ENCODE peak calls at places on chromosomes 3 and 15, in ten cellular contexts. F is NCI-H748 treated with DMSO at 0.1 percent for 48 hours; C is BJ; H is HS-5; G is kidney tubule cell; Z is RWPE1; E is activated CD4-positive, alpha-beta T cell treated with anti-CD3 and anti-CD28 coated beads for 48 hours; N is AG09309; L is mesendoderm; D is activated naive CD8-positive, alpha-beta T cell treated with anti-CD3 and anti-CD28 coated beads, Interleukin-2, amount 50 U/mL, for 16 hours. B is an unnamed sample.

GRCh38 chr3:118972974-118973373 is 61.7 kb downstream of the IGSF11 start:
- DNase-seq in D (no peak), C (no peak), G (no peak), H (no peak), Z (no peak), E (no peak), L (no peak), N (no peak), F (no peak), B (no peak)

GRCh38 chr3:95338446-95338845 is 1275.6 kb downstream of the NSUN3 start:
- DNase-seq in H (no peak), C (no peak), G (no peak), L (no peak), Z (no peak), F (no peak), E (no peak), D (no peak), N (no peak), B (no peak)

GRCh38 chr3:114863848-114864247 is 283.2 kb downstream of the ZBTB20 start:
- DNase-seq in D (no peak), L (no peak), F (no peak), G (no peak), H (no peak), C (no peak), N (no peak), Z (no peak), E (no peak), B (no peak)

GRCh38 chr3:104909188-104909587 is 457.5 kb upstream of the ALCAM start:
- DNase-seq in G (peak), D (no peak), F (peak), N (no peak), H (peak), E (no peak), C (no peak), L (no peak), Z (no peak), B (peak)

GRCh38 chr3:69999191-70000027 is at the start of gene SAMMSON:
- DNase-seq in G (no peak), Z (no peak), D (no peak), L (peak), C (peak), E (no peak), F (peak), H (no peak), N (peak), B (no peak)

GRCh38 chr3:141489184-141489583 is 2.4 kb downstream of the RASA2 start:
- DNase-seq in H (no peak), C (no peak), G (no peak), Z (no peak), D (no peak), L (peak), E (peak), F (no peak), N (no peak), B (no peak)

GRCh38 chr3:143697975-143698374 is 150.3 kb downstream of the SLC9A9 start:
- DNase-seq in E (no peak), N (no peak), Z (no peak), D (no peak), G (no peak), F (no peak), L (peak), H (no peak), C (no peak), B (no peak)

GRCh38 chr15:46266691-46267090 is 631.9 kb downstream of the SQOR start:
- DNase-seq in H (no peak), L (no peak), N (no peak), C (no peak), F (no peak), E (no peak), G (no peak), D (no peak), Z (no peak), B (no peak)

GRCh38 chr3:178420033-178420432 is 116.2 kb upstream of the KCNMB2 start:
- DNase-seq in Z (no peak), E (no peak), C (no peak), L (no peak), D (no peak), F (peak), H (no peak), G (no peak), N (no peak), B (no peak)

GRCh38 chr3:112407214-112407887 is 74.4 kb downstream of the CD200 start:
- DNase-seq in C (no peak), E (peak), N (no peak), Z (no peak), D (no peak), G (peak), H (no peak), F (no peak), L (no peak), B (no peak)

GRCh38 chr3:56806407-56806806 is 4.7 kb upstream of the ARHGEF3 start:
- DNase-seq in N (no peak), F (no peak), E (no peak), C (no peak), D (no peak), Z (no peak), L (no peak), G (no peak), H (no peak), B (no peak)

GRCh38 chr3:154143873-154144272 is 22.7 kb downstream of the ARHGEF26 start:
- DNase-seq in Z (no peak), L (peak), N (no peak), H (no peak), D (no peak), F (no peak), C (no peak), E (no peak), G (no peak), B (no peak)

GRCh38 chr15:42385206-42385979 is 26.1 kb downstream of the CAPN3 start:
- DNase-seq in G (peak), H (no peak), E (peak), Z (peak), C (no peak), N (no peak), D (no peak), L (peak), F (peak), B (no peak)

GRCh38 chr15:60917469-60918130 is 311.5 kb downstream of the RORA start:
- DNase-seq in L (no peak), F (no peak), G (no peak), E (no peak), Z (no peak), N (no peak), D (no peak), H (no peak), C (no peak), B (no peak)

GRCh38 chr3:17412950-17413530 is 329.4 kb downstream of the TBC1D5 start:
- DNase-seq in C (no peak), G (peak), E (no peak), Z (peak), F (peak), N (no peak), L (peak), D (no peak), H (peak), B (peak)

GRCh38 chr15:81105521-81105920 is 28.5 kb upstream of the CFAP161 start:
- DNase-seq in H (no peak), L (no peak), C (no peak), Z (no peak), F (no peak), E (no peak), G (no peak), N (peak), D (no peak), B (no peak)

GRCh38 chr3:43909149-43909548 is 218.4 kb downstream of the ABHD5 start:
- DNase-seq in N (no peak), C (no peak), F (no peak), D (no peak), H (no peak), E (no peak), G (no peak), L (no peak), Z (no peak), B (no peak)

GRCh38 chr15:76973362-76973743 is 21.6 kb upstream of the PSTPIP1 start:
- DNase-seq in Z (no peak), E (peak), D (peak), H (no peak), G (no peak), F (no peak), N (no peak), L (peak), C (no peak), B (no peak)

GRCh38 chr15:62748175-62748574 is 294.4 kb upstream of the TPM1 start:
- DNase-seq in Z (no peak), L (no peak), D (no peak), C (no peak), N (no peak), G (no peak), E (no peak), H (no peak), F (no peak), B (no peak)

GRCh38 chr3:38468811-38469210 is 15.1 kb downstream of the ACVR2B start:
- DNase-seq in G (no peak), C (no peak), D (no peak), F (no peak), H (no peak), N (no peak), L (no peak), E (no peak), Z (no peak), B (no peak)

GRCh38 chr3:65811917-65812316 is 226.8 kb downstream of the MAGI1 start:
- DNase-seq in E (no peak), N (peak), H (no peak), F (no peak), C (no peak), D (no peak), Z (no peak), L (no peak), G (no peak), B (no peak)

GRCh38 chr3:143974877-143975238 is 3.2 kb downstream of the DIPK2A start:
- DNase-seq in N (no peak), G (no peak), D (no peak), F (no peak), E (no peak), Z (peak), C (no peak), L (no peak), H (no peak), B (no peak)

GRCh38 chr3:25887907-25888306 is 98.0 kb downstream of the OXSM start:
- DNase-seq in E (no peak), D (no peak), C (no peak), L (no peak), Z (no peak), G (no peak), F (no peak), H (no peak), N (no peak), B (no peak)

GRCh38 chr3:39383190-39383912 is at the start of gene SLC25A38:
- DNase-seq in C (peak), H (peak), G (peak), F (no peak), Z (peak), D (peak), L (peak), N (peak), E (peak), B (peak)

GRCh38 chr15:97904196-97904572 is 56.3 kb upstream of the ARRDC4 start:
- DNase-seq in F (peak), N (peak), Z (peak), D (no peak), C (no peak), L (peak), H (no peak), G (peak), E (peak), B (peak)

GRCh38 chr3:161139686-161140085 is 34.5 kb upstream of the B3GALNT1 start:
- DNase-seq in H (no peak), L (no peak), N (no peak), G (no peak), D (no peak), Z (no peak), C (no peak), E (no peak), F (no peak), B (no peak)

GRCh38 chr15:34279341-34279740 is 54.5 kb downstream of the EMC4 start:
- DNase-seq in H (no peak), C (no peak), E (no peak), D (no peak), G (no peak), N (no peak), L (no peak), F (no peak), Z (no peak), B (no peak)

GRCh38 chr3:143171656-143172055 is 52.1 kb downstream of the CHST2 start:
- DNase-seq in Z (no peak), H (no peak), E (no peak), C (no peak), N (no peak), F (no peak), G (no peak), D (no peak), L (no peak), B (no peak)

GRCh38 chr3:31490502-31490901 is 42.2 kb upstream of the STT3B start:
- DNase-seq in D (no peak), Z (no peak), E (no peak), F (no peak), H (no peak), G (no peak), N (no peak), L (no peak), C (no peak), B (no peak)

GRCh38 chr15:86337071-86337470 is 257.4 kb downstream of the AGBL1 start:
- DNase-seq in N (no peak), C (no peak), F (no peak), L (no peak), H (no peak), E (no peak), D (no peak), Z (no peak), G (no peak), B (no peak)

GRCh38 chr3:149588909-149589308 is 68.9 kb downstream of the WWTR1 start:
- DNase-seq in H (no peak), L (no peak), N (no peak), D (no peak), Z (no peak), C (no peak), F (no peak), G (no peak), E (no peak), B (no peak)

GRCh38 chr15:38671675-38672141 is 107.1 kb upstream of the RASGRP1 start:
- DNase-seq in Z (no peak), C (no peak), L (no peak), N (no peak), D (no peak), H (no peak), G (no peak), E (peak), F (no peak), B (no peak)

B was measured in HFF-Myc.